ENCODE peak calls at places on chromosome 15, in seven cellular contexts. One of them, this sample, is unnamed.

GRCh38 chr15:60982249-60982932 is 246.7 kb downstream of the RORA start:
- DNase-seq in NCI-H2171 treated with DMSO at 0.1 percent for 48 hours: no peak
- DNase-seq in foreskin fibroblast: peak
- DNase-seq in stimulated activated CD4-positive, alpha-beta T cell treated with anti-CD3 and anti-CD28 coated beads, Interleukin-2, amount 100 ng/mL, for 48 hours: no peak
- DNase-seq in heart right ventricle: no peak
- DNase-seq in IMR-90: peak
- DNase-seq in AG08395: peak
- DNase-seq in this sample: no peak

GRCh38 chr15:57146394-57147140 is 228.1 kb downstream of the TCF12 start:
- DNase-seq in NCI-H2171 treated with DMSO at 0.1 percent for 48 hours: peak
- DNase-seq in foreskin fibroblast: peak
- DNase-seq in stimulated activated CD4-positive, alpha-beta T cell treated with anti-CD3 and anti-CD28 coated beads, Interleukin-2, amount 100 ng/mL, for 48 hours: no peak
- DNase-seq in heart right ventricle: no peak
- DNase-seq in IMR-90: peak
- DNase-seq in AG08395: peak
- DNase-seq in this sample: peak

GRCh38 chr15:90451215-90451850 is 63.3 kb downstream of the IQGAP1 start:
- DNase-seq in NCI-H2171 treated with DMSO at 0.1 percent for 48 hours: peak
- DNase-seq in foreskin fibroblast: peak
- DNase-seq in stimulated activated CD4-positive, alpha-beta T cell treated with anti-CD3 and anti-CD28 coated beads, Interleukin-2, amount 100 ng/mL, for 48 hours: no peak
- DNase-seq in heart right ventricle: no peak
- DNase-seq in IMR-90: peak
- DNase-seq in AG08395: peak
- DNase-seq in this sample: no peak

GRCh38 chr15:81001180-81002003 is 669 bp downstream of the TLNRD1 start:
- DNase-seq in NCI-H2171 treated with DMSO at 0.1 percent for 48 hours: peak
- DNase-seq in foreskin fibroblast: peak
- DNase-seq in stimulated activated CD4-positive, alpha-beta T cell treated with anti-CD3 and anti-CD28 coated beads, Interleukin-2, amount 100 ng/mL, for 48 hours: peak
- DNase-seq in heart right ventricle: peak
- DNase-seq in IMR-90: peak
- DNase-seq in AG08395: peak
- DNase-seq in this sample: no peak

GRCh38 chr15:40743921-40744809 is 10.9 kb downstream of the RMDN3 start:
- DNase-seq in NCI-H2171 treated with DMSO at 0.1 percent for 48 hours: peak
- DNase-seq in foreskin fibroblast: peak
- DNase-seq in stimulated activated CD4-positive, alpha-beta T cell treated with anti-CD3 and anti-CD28 coated beads, Interleukin-2, amount 100 ng/mL, for 48 hours: peak
- DNase-seq in heart right ventricle: no peak
- DNase-seq in IMR-90: peak
- DNase-seq in AG08395: peak
- DNase-seq in this sample: no peak

GRCh38 chr15:82228750-82229149 is 33.8 kb downstream of the EFL1 start:
- DNase-seq in NCI-H2171 treated with DMSO at 0.1 percent for 48 hours: no peak
- DNase-seq in foreskin fibroblast: peak
- DNase-seq in stimulated activated CD4-positive, alpha-beta T cell treated with anti-CD3 and anti-CD28 coated beads, Interleukin-2, amount 100 ng/mL, for 48 hours: no peak
- DNase-seq in heart right ventricle: no peak
- DNase-seq in IMR-90: peak
- DNase-seq in AG08395: no peak
- DNase-seq in this sample: no peak

GRCh38 chr15:46933332-46933731 is 784.0 kb upstream of the SEMA6D start:
- DNase-seq in NCI-H2171 treated with DMSO at 0.1 percent for 48 hours: no peak
- DNase-seq in foreskin fibroblast: no peak
- DNase-seq in stimulated activated CD4-positive, alpha-beta T cell treated with anti-CD3 and anti-CD28 coated beads, Interleukin-2, amount 100 ng/mL, for 48 hours: no peak
- DNase-seq in heart right ventricle: no peak
- DNase-seq in IMR-90: no peak
- DNase-seq in AG08395: no peak
- DNase-seq in this sample: no peak

GRCh38 chr15:80550219-80550909 is 144.7 kb upstream of the ABHD17C start:
- DNase-seq in NCI-H2171 treated with DMSO at 0.1 percent for 48 hours: no peak
- DNase-seq in foreskin fibroblast: peak
- DNase-seq in stimulated activated CD4-positive, alpha-beta T cell treated with anti-CD3 and anti-CD28 coated beads, Interleukin-2, amount 100 ng/mL, for 48 hours: no peak
- DNase-seq in heart right ventricle: no peak
- DNase-seq in IMR-90: peak
- DNase-seq in AG08395: peak
- DNase-seq in this sample: no peak

GRCh38 chr15:52020253-52021085 is 1.4 kb downstream of the MAPK6 start:
- DNase-seq in NCI-H2171 treated with DMSO at 0.1 percent for 48 hours: peak
- DNase-seq in foreskin fibroblast: peak
- DNase-seq in stimulated activated CD4-positive, alpha-beta T cell treated with anti-CD3 and anti-CD28 coated beads, Interleukin-2, amount 100 ng/mL, for 48 hours: no peak
- DNase-seq in heart right ventricle: no peak
- DNase-seq in IMR-90: peak
- DNase-seq in AG08395: no peak
- DNase-seq in this sample: no peak

GRCh38 chr15:93025625-93025982 is 63.4 kb downstream of the RGMA start:
- DNase-seq in NCI-H2171 treated with DMSO at 0.1 percent for 48 hours: no peak
- DNase-seq in foreskin fibroblast: peak
- DNase-seq in stimulated activated CD4-positive, alpha-beta T cell treated with anti-CD3 and anti-CD28 coated beads, Interleukin-2, amount 100 ng/mL, for 48 hours: no peak
- DNase-seq in heart right ventricle: no peak
- DNase-seq in IMR-90: no peak
- DNase-seq in AG08395: no peak
- DNase-seq in this sample: peak

This sample was measured in GF-D8.